ENCODE peak calls at places on chromosomes 6 and 20, in eight cellular contexts. F is activated naive CD4-positive, alpha-beta T cell; G is neural crest cell; Z is lung; T is transverse colon; X is GM23248; V is HCT116; H is effector memory CD8-positive, alpha-beta T cell. Q is an unnamed sample.

GRCh38 chr6:32666420-32667300 is at the start of gene HLA-DQB1:
- DNase-seq in F (no peak), G (peak), Z (no peak), T (no peak), X (peak), V (peak), H (peak), Q (no peak)

GRCh38 chr20:19565721-19566120 is 192.3 kb upstream of the RIN2 start:
- DNase-seq in F (no peak), G (no peak), Z (no peak), T (no peak), X (peak), V (no peak), H (no peak), Q (no peak)

GRCh38 chr6:31734703-31735500 is 1.4 kb downstream of the CLIC1 start:
- DNase-seq in F (no peak), G (no peak), Z (peak), T (peak), X (peak), V (no peak), H (peak), Q (no peak)

GRCh38 chr20:12640255-12640654 is 368.5 kb upstream of the SPTLC3 start:
- DNase-seq in F (no peak), G (no peak), Z (no peak), T (peak), X (no peak), V (no peak), H (no peak), Q (no peak)

GRCh38 chr20:8646716-8647115 is 422.2 kb upstream of the PLCB4 start:
- DNase-seq in F (no peak), G (no peak), Z (no peak), T (no peak), X (peak), V (no peak), H (no peak), Q (peak)

GRCh38 chr6:30592287-30592686 is 21.0 kb downstream of the ABCF1 start:
- DNase-seq in F (no peak), G (no peak), Z (no peak), T (no peak), X (no peak), V (no peak), H (no peak), Q (no peak)

GRCh38 chr20:57316795-57317201 is 12.8 kb upstream of the SPO11 start:
- DNase-seq in F (no peak), G (no peak), Z (no peak), T (no peak), X (no peak), V (no peak), H (no peak), Q (no peak)

GRCh38 chr6:8082954-8083858 is 19.0 kb upstream of the BLOC1S5 start:
- DNase-seq in F (no peak), G (no peak), Z (no peak), T (no peak), X (peak), V (peak), H (no peak), Q (peak)

GRCh38 chr6:161038229-161039003 is 46.8 kb downstream of the MAP3K4 start:
- DNase-seq in F (no peak), G (no peak), Z (no peak), T (peak), X (peak), V (peak), H (no peak), Q (peak)

Q was measured in astrocyte of the cerebellum.